ENCODE peak calls at places on chromosomes 12 and 14, in six cellular contexts. Y is heart left ventricle; Z is Panc1; C is lung; N is CD8-positive, alpha-beta T cell; L is RWPE1. V is an unnamed sample.

GRCh38 chr14:100880271-100881101 is 23.0 kb downstream of the RTL1 start:
- DNase-seq in Y (peak), N (no peak), C (no peak), L (no peak), Z (no peak), V (no peak)

GRCh38 chr14:91729756-91730155 is 2.1 kb downstream of the CATSPERB start:
- DNase-seq in Y (no peak), N (no peak), L (no peak), Z (no peak), C (no peak), V (no peak)

GRCh38 chr14:29587761-29588160 is 339.9 kb downstream of the PRKD1 start:
- DNase-seq in Z (no peak), N (no peak), C (no peak), L (no peak), Y (no peak), V (no peak)

GRCh38 chr14:77177623-77178185 is 3.9 kb upstream of the TMEM63C start:
- DNase-seq in L (no peak), Z (no peak), N (no peak), C (no peak), Y (no peak), V (no peak)

GRCh38 chr14:105536051-105536450 is 9.7 kb downstream of the TMEM121 start:
- DNase-seq in L (no peak), N (no peak), Y (no peak), Z (no peak), C (no peak), V (no peak)

GRCh38 chr14:87992720-87993484 is at the start of gene GALC:
- DNase-seq in N (peak), Z (no peak), Y (peak), L (peak), C (peak), V (peak)

GRCh38 chr14:33480589-33481184 is 470.2 kb downstream of the EGLN3 start:
- DNase-seq in C (no peak), Z (no peak), Y (no peak), L (no peak), N (no peak), V (no peak)

GRCh38 chr12:3614806-3615466 is 123.9 kb downstream of the PRMT8 start:
- DNase-seq in L (no peak), N (no peak), C (no peak), Z (no peak), Y (no peak), V (no peak)

GRCh38 chr12:109304485-109304884 is 4.6 kb downstream of the FOXN4 start:
- DNase-seq in N (no peak), L (no peak), Y (no peak), Z (no peak), C (no peak), V (no peak)

GRCh38 chr14:67187210-67187609 is 2.0 kb upstream of the GARIN2 start:
- DNase-seq in Z (peak), Y (no peak), C (no peak), N (no peak), L (peak), V (no peak)

GRCh38 chr12:47207829-47208248 is 128.1 kb upstream of the AMIGO2 start:
- DNase-seq in Y (no peak), C (no peak), L (no peak), Z (no peak), N (no peak), V (no peak)

GRCh38 chr12:112852810-112853209 is 54.0 kb upstream of the OAS1 start:
- DNase-seq in L (no peak), C (no peak), Y (no peak), Z (no peak), N (no peak), V (no peak)

GRCh38 chr12:54495327-54495726 is 2.2 kb upstream of the NCKAP1L start:
- DNase-seq in N (no peak), Y (no peak), C (no peak), Z (no peak), L (no peak), V (no peak)

GRCh38 chr12:6953417-6954315 is 2.5 kb downstream of the PTPN6 start:
- DNase-seq in L (no peak), Z (no peak), Y (peak), N (peak), C (peak), V (no peak)

GRCh38 chr12:75666980-75667359 is 155.6 kb upstream of the KRR1 start:
- DNase-seq in C (no peak), N (no peak), L (no peak), Z (no peak), Y (no peak), V (no peak)

GRCh38 chr14:67943947-67944346 is 124.4 kb downstream of the RAD51B start:
- DNase-seq in L (peak), Y (no peak), N (no peak), C (peak), Z (peak), V (peak)

GRCh38 chr12:49537231-49537708 is 1.6 kb upstream of the KCNH3 start:
- DNase-seq in C (no peak), Z (no peak), N (peak), L (no peak), Y (no peak), V (no peak)

GRCh38 chr14:100878271-100879146 is 25.0 kb downstream of the RTL1 start:
- DNase-seq in N (no peak), L (no peak), Z (no peak), Y (peak), C (no peak), V (no peak)

GRCh38 chr14:71130491-71131179 is 223.4 kb downstream of the PCNX1 start:
- DNase-seq in N (no peak), C (no peak), Z (no peak), Y (no peak), L (no peak), V (no peak)

GRCh38 chr14:73381379-73382013 is 76.8 kb downstream of the NUMB start:
- DNase-seq in N (no peak), Z (no peak), L (no peak), Y (no peak), C (no peak), V (no peak)

GRCh38 chr14:64654072-64654899 is 49.9 kb upstream of the PLEKHG3 start:
- DNase-seq in N (no peak), C (no peak), Y (no peak), Z (no peak), L (no peak), V (no peak)

GRCh38 chr14:103854822-103855733 is 7.7 kb upstream of the PPP1R13B start:
- DNase-seq in Z (no peak), L (no peak), C (peak), Y (no peak), N (no peak), V (peak)

GRCh38 chr14:60294670-60295069 is 45.6 kb downstream of the PPM1A start:
- DNase-seq in L (no peak), N (no peak), Z (no peak), Y (no peak), C (no peak), V (no peak)

GRCh38 chr14:104460920-104461651 is 118.5 kb upstream of the C14orf180 start:
- DNase-seq in L (no peak), Z (no peak), Y (no peak), C (peak), N (no peak), V (no peak)

GRCh38 chr14:60732840-60733483 is 1.6 kb upstream of the MNAT1 start:
- DNase-seq in Z (no peak), Y (no peak), C (no peak), N (no peak), L (no peak), V (no peak)

GRCh38 chr12:50151047-50151687 is 16.0 kb downstream of the CERS5 start:
- DNase-seq in L (no peak), C (no peak), N (no peak), Z (no peak), Y (no peak), V (no peak)

GRCh38 chr12:100279612-100280244 is 12.8 kb downstream of the SCYL2 start:
- DNase-seq in C (no peak), Y (no peak), Z (no peak), N (no peak), L (no peak), V (no peak)

GRCh38 chr12:98797200-98797599 is 152.1 kb downstream of the APAF1 start:
- DNase-seq in Y (no peak), C (no peak), L (no peak), N (no peak), Z (no peak), V (no peak)

GRCh38 chr14:23801766-23802165 is 151.8 kb upstream of the DHRS4 start:
- DNase-seq in Z (no peak), L (no peak), N (no peak), C (no peak), Y (no peak), V (no peak)

DNA sequence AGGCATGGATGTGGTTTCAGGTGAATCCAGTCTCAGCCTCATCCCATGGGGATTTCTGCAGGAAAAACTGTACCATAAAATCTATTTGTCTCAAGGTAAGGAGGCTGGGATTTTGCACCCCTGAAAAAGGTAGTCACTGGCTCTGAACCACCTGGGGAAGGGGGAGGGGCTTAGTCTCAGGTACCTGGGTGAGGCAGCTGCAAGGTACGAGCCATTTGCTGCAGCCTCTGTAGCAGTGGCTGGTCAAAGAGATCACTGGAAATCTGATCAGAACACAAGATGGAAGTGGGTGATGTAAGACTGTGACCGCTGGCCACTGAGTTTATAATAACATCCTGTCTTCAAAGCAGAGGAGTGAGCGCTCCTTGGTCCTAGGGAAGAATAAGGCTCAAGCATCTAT is 209.9 kb upstream of the NOS1 start:
- DNase-seq in N (no peak), Z (no peak), L (no peak), C (no peak), Y (no peak), V (peak)
- TF ChIP-seq CTCF in N (no peak), Z (no peak), L (no peak), C (no peak), Y (no peak), V (no peak)

GRCh38 chr12:115760231-115760630 is 517.3 kb downstream of the MED13L start:
- DNase-seq in L (no peak), C (no peak), Z (no peak), N (no peak), Y (no peak), V (no peak)
- H3K27ac ChIP-seq in L (no peak), C (no peak), Z (no peak), N (no peak), Y (no peak), V (no peak)

DNA sequence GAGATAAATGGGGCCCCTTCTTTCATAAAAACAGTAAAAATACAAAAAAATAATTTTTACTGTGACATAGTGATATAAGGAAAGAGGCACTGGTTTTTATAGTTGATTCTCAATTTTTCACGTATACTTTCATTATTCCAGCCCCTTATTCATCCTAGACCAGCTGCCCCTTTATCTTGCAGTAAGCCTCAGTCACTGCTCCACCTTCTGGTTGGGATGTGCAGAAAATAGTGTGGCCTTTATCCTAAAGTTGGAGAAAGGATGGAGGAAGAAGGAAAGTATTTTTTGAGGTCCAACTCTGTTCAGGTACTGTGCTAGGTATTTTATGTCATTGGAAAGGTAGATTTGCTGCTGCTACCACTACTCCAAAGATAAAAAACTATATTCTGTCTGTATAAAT is 172.7 kb downstream of the ANO6 start:
- DNase-seq in C (no peak), Z (no peak), Y (no peak), L (peak), N (no peak), V (peak)
- TF ChIP-seq CTCF in C (peak), Z (peak), Y (peak), L (peak), N (no peak), V (no peak)

GRCh38 chr14:50397461-50398196 is 948 bp upstream of the CDKL1 start:
- DNase-seq in L (peak), N (no peak), C (no peak), Y (no peak), Z (no peak), V (peak)

GRCh38 chr14:50399251-50400032 is 2.8 kb upstream of the CDKL1 start:
- DNase-seq in Z (no peak), C (no peak), Y (no peak), L (peak), N (no peak), V (peak)

GRCh38 chr14:50396636-50397460 is at the start of gene CDKL1:
- DNase-seq in L (peak), C (peak), Y (peak), Z (peak), N (peak), V (peak)

GRCh38 chr14:50394713-50395112 is 2.0 kb downstream of the CDKL1 start:
- DNase-seq in Y (no peak), C (no peak), N (no peak), L (no peak), Z (no peak), V (no peak)

DNA sequence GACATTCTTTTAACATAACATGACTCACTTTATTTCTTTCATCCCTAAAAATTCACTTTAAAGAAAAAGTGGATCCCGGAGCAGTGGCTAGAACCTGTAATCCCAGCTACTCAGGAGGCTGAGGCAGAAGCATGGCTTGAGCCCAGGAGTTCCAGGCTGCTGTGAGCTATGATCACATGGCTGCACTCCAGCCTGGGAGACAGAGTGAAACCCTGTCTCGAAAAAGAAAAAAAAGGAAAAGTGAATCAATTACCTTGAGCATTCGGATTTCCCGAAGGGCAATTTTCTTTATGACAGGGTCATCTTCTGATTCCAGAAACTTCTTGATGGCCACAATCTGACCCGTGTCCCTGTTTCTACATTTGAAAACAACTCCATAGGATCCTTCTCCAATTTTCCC is 1.2 kb downstream of the CDKL1 start:
- DNase-seq in L (no peak), Z (no peak), Y (no peak), N (no peak), C (no peak), V (peak)
- H3K27ac ChIP-seq in L (peak), Z (peak), Y (no peak), N (no peak), C (no peak), V (peak)

GRCh38 chr12:4960030-4960429 is 50.3 kb downstream of the KCNA1 start:
- DNase-seq in N (no peak), C (no peak), Z (no peak), L (no peak), Y (no peak), V (peak)

GRCh38 chr12:4957781-4958180 is 48.1 kb downstream of the KCNA1 start:
- DNase-seq in L (no peak), Z (no peak), C (no peak), Y (no peak), N (no peak), V (no peak)

GRCh38 chr12:4960547-4960946 is 50.8 kb downstream of the KCNA1 start:
- DNase-seq in L (no peak), Y (no peak), N (no peak), Z (no peak), C (no peak), V (no peak)

GRCh38 chr12:4959381-4959780 is 49.7 kb downstream of the KCNA1 start:
- DNase-seq in C (no peak), Z (no peak), N (no peak), Y (no peak), L (no peak), V (no peak)

DNA sequence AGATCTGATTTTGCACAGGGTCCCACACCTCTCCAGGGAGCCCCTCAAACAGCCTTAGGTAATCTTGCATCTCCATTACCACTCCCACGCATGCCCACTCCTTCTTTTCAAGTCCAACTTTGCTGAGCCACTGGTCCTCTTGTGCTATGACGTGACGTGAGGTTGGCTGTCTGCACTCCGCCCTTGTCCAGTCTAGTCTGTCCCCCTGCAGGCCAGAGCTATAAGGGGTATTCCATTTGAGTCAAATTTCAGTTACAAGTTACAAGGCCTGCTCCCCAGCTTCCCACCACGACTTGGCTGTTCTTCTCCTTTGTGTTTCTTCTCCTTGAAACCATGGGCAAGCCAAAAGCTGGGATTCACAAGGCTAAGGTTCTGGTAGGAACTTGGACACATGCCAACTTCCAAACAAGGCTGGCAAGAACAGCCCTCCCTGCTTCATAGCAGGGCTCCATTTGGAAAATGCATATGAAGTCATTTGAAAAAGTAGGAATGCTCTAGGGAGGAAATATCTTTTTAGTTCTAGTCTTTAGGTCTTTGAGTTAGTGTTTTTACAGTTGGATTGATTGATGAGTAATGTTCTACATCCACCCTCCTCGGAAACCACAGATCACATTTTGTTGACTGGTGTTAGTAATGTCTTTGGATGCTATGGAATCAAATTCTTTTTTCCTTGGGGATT is 49.1 kb downstream of the KCNA1 start:
- DNase-seq in N (no peak), C (no peak), Z (no peak), Y (no peak), L (no peak), V (no peak)
- TF ChIP-seq CTCF in N (no peak), C (no peak), Z (no peak), Y (no peak), L (no peak), V (no peak)

GRCh38 chr14:52550661-52551060 is 1.6 kb downstream of the TXNDC16 start:
- DNase-seq in N (no peak), L (no peak), C (no peak), Z (no peak), Y (no peak), V (no peak)
- H3K27ac ChIP-seq in N (no peak), L (no peak), C (no peak), Z (no peak), Y (no peak), V (no peak)

DNA sequence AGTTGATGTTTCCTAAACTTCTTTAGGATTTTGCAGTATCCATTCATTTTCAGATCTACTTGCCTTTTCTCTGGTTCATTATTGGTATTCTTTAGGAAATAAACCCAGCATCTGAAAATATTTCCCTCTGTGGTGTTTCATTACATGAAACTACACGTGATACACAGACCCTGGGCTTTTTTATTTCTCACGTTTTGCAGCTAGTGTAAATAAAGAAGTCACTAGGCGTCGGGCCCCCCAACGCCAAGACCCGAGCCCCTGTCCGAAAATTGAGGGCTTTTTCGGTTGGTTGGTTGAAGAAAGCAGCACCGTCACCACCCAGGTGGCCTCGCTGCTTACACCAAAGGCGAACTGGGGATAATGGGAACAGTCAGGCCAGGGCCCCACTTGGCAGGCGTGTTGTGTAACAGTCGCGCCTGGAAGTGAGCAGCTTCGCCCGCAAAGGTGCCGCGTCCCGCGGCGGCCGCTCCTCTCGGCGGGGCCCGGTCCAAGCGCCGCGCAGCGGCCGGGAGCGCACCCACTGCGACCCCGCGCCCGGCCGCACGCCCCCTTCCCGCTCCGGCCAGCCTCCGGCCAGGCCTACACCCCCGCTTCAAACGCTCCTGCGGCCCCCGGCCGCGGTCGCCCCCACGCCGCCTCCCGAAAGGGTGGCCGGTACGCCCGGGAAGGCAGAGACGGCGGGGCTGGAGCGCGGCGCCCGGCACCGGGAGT is 1.2 kb downstream of the DUSP16 start:
- DNase-seq in L (no peak), N (peak), Z (no peak), Y (peak), C (peak), V (peak)
- TF ChIP-seq CTCF in L (no peak), N (peak), Z (peak), Y (no peak), C (no peak), V (no peak)